ENCODE peak calls at places on chromosomes 13 and 19, in six cellular contexts. R is upper lobe of right lung, V is tibial artery, G is iPS DF 6.9, A is transverse colon, D is ascending aorta. B is an unnamed sample.

GRCh38 chr13:65926750-65927171 is 1303.4 kb downstream of the PCDH9 start:
- DNase-seq in R (peak; percentile 63), V (no peak), G (peak; percentile 41), A (peak; percentile 9), D (peak; percentile 62), B (no peak)

GRCh38 chr19:46076951-46077814 is 36.4 kb upstream of the IGFL4 start:
- DNase-seq in R (no peak), V (no peak), G (peak; percentile 78), A (peak; percentile 57), D (no peak), B (no peak)

GRCh38 chr19:19059837-19060611 is 3.8 kb upstream of the SLC25A42 start:
- DNase-seq in R (peak; percentile 80), V (no peak), G (no peak), A (no peak), D (no peak), B (no peak)

GRCh38 chr13:26019241-26019640 is 32.6 kb downstream of the SHISA2 start:
- DNase-seq in R (no peak), V (no peak), G (no peak), A (no peak), D (no peak), B (no peak)

GRCh38 chr13:54945978-54946377 is 1917.4 kb downstream of the OLFM4 start:
- DNase-seq in R (no peak), V (no peak), G (no peak), A (no peak), D (no peak), B (no peak)

GRCh38 chr19:51456541-51457290 is 1.5 kb downstream of the SIGLEC8 start:
- DNase-seq in R (no peak), V (no peak), G (no peak), A (no peak), D (peak; percentile 44), B (no peak)

GRCh38 chr19:44796701-44797115 is 12.2 kb upstream of the BCAM start:
- DNase-seq in R (no peak), V (no peak), G (no peak), A (no peak), D (no peak), B (no peak)

GRCh38 chr19:50833802-50834167 is 411 bp upstream of the KLK15 start:
- DNase-seq in R (no peak), V (no peak), G (no peak), A (no peak), D (no peak), B (no peak)

GRCh38 chr13:75407998-75408397 is 74.0 kb downstream of the TBC1D4 start:
- DNase-seq in R (no peak), V (no peak), G (no peak), A (no peak), D (no peak), B (no peak)

GRCh38 chr13:46498650-46499049 is 54.3 kb upstream of the LRCH1 start:
- DNase-seq in R (no peak), V (no peak), G (no peak), A (no peak), D (no peak), B (no peak)

GRCh38 chr19:16671652-16672274 is 10.8 kb downstream of the TMEM38A start:
- DNase-seq in R (no peak), V (no peak), G (no peak), A (peak; percentile 43), D (no peak), B (no peak)

GRCh38 chr13:48138270-48138669 is 43.4 kb upstream of the MED4 start:
- DNase-seq in R (no peak), V (no peak), G (no peak), A (no peak), D (no peak), B (no peak)

GRCh38 chr19:45769821-45770191 is 754 bp upstream of the SIX5 start:
- DNase-seq in R (no peak), V (peak; percentile 83), G (no peak), A (peak; percentile 65), D (no peak), B (no peak)

GRCh38 chr19:48614436-48615144 is at the start of gene FAM83E:
- DNase-seq in R (peak; percentile 94), V (peak; percentile 64), G (no peak), A (peak; percentile 96), D (no peak), B (no peak)

GRCh38 chr13:45825124-45825650 is 26.4 kb downstream of the SIAH3 start:
- DNase-seq in R (no peak), V (no peak), G (no peak), A (no peak), D (peak; percentile 11), B (no peak)

GRCh38 chr19:17125052-17125727 is 49.6 kb downstream of the MYO9B start:
- DNase-seq in R (no peak), V (no peak), G (no peak), A (no peak), D (no peak), B (no peak)

GRCh38 chr13:94556646-94557045 is 39.3 kb downstream of the TGDS start:
- DNase-seq in R (no peak), V (no peak), G (no peak), A (no peak), D (no peak), B (no peak)

GRCh38 chr13:64471916-64472315 is 2758.2 kb downstream of the PCDH9 start:
- DNase-seq in R (no peak), V (no peak), G (no peak), A (no peak), D (no peak), B (no peak)

GRCh38 chr13:49386664-49387063 is 57.2 kb downstream of the CAB39L start:
- DNase-seq in R (no peak), V (no peak), G (no peak), A (no peak), D (no peak), B (no peak)

GRCh38 chr13:69324109-69324886 is 783.3 kb upstream of the ATXN8OS start:
- DNase-seq in R (no peak), V (no peak), G (no peak), A (no peak), D (no peak), B (no peak)

GRCh38 chr19:927044-927706 is 1.3 kb downstream of the ARID3A start:
- DNase-seq in R (peak; percentile 93), V (peak; percentile 89), G (no peak), A (peak; percentile 62), D (peak; percentile 81), B (peak; percentile 71)

GRCh38 chr19:4043966-4044365 is 22.7 kb downstream of the ZBTB7A start:
- DNase-seq in R (no peak), V (no peak), G (no peak), A (no peak), D (no peak), B (no peak)

GRCh38 chr19:47613165-47614146 is 4.5 kb downstream of the BICRA start:
- DNase-seq in R (no peak), V (no peak), G (no peak), A (no peak), D (no peak), B (no peak)

GRCh38 chr19:56309511-56310185 is 5.0 kb downstream of the ZSCAN5A start:
- DNase-seq in R (peak; percentile 78), V (no peak), G (peak; percentile 39), A (peak; percentile 51), D (no peak), B (no peak)

GRCh38 chr13:51303063-51303552 is 36.4 kb upstream of the SERPINE3 start:
- DNase-seq in R (no peak), V (no peak), G (peak; percentile 74), A (no peak), D (no peak), B (no peak)

GRCh38 chr19:13974073-13974472 is 21.8 kb downstream of the DCAF15 start:
- DNase-seq in R (no peak), V (no peak), G (peak; percentile 90), A (no peak), D (no peak), B (no peak)

GRCh38 chr19:56595548-56595899 is 422 bp downstream of the ZNF71 start:
- DNase-seq in R (no peak), V (no peak), G (no peak), A (no peak), D (no peak), B (no peak)

GRCh38 chr13:109790071-109790470 is 3.7 kb upstream of the IRS2 start:
- DNase-seq in R (no peak), V (no peak), G (no peak), A (no peak), D (no peak), B (no peak)

GRCh38 chr13:109788372-109789195 is 2.2 kb upstream of the IRS2 start:
- DNase-seq in R (no peak), V (no peak), G (no peak), A (no peak), D (no peak), B (no peak)

GRCh38 chr13:109790951-109791605 is 4.7 kb upstream of the IRS2 start:
- DNase-seq in R (no peak), V (no peak), G (no peak), A (peak; percentile 36), D (no peak), B (peak; percentile 41)

GRCh38 chr13:109787135-109787954 is 962 bp upstream of the IRS2 start:
- DNase-seq in R (peak; percentile 80), V (no peak), G (no peak), A (peak; percentile 36), D (peak; percentile 74), B (no peak)

GRCh38 chr13:109789262-109789661 is 2.9 kb upstream of the IRS2 start:
- DNase-seq in R (no peak), V (no peak), G (no peak), A (no peak), D (no peak), B (no peak)
- H3K27me3 ChIP-seq in R (no peaks in the 10 kb centered on the region), V (no peaks in the 10 kb centered on the region), G (no peaks in the 10 kb centered on the region), A (peaks cover 28% of the 10 kb centered on the region), D (no peaks in the 10 kb centered on the region), B (no peaks in the 10 kb centered on the region)

DNA sequence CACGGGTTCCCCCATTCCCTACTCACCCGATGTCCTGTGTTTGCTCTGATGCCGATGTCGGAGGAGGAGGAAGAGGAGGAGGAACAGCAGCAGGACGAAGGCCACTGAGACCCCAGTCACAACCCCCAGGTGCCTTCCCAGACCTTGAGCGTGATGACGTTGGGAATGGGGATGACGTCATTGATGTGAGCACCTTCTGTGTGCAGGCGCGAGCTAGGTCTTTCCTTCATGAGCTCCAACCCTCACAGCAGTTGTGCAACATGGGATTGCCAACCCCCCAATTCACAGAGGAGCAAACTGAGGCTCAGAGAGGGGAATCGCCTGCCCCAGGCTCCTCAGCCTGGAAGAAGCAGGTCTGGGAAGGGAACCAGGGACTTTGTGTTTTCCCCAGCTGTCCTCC is 4.2 kb downstream of the LILRB5 start:
- DNase-seq in R (no peak), V (no peak), G (no peak), A (no peak), D (no peak), B (no peak)
- H3K27me3 ChIP-seq in R (peaks cover 29% of the 10 kb centered on the region), V (peaks cover 53% of the 10 kb centered on the region), G (no peaks in the 10 kb centered on the region), A (peaks cover 29% of the 10 kb centered on the region), D (no peaks in the 10 kb centered on the region), B (no peaks in the 10 kb centered on the region)

DNA sequence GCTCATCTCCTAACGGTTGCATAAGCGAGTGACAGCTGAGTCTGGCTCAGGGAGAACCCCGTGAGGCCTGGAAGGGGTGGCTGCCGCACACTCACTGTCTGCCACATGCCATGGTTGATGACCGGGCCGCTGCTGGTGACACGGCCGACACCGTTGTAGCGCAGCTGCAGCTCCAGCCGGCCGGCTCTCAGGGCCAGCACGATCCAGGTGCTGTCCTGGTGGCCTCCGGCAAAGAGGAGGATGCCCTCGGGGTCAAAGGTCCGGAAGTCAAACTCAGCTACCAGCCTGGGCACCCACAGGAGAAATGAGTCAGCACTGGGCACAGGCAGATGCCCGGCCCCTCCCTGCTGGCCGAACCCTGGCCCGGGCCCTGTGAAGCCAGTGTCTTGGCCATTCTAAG is 31.7 kb downstream of the GAS6 start:
- DNase-seq in R (no peak), V (no peak), G (no peak), A (no peak), D (no peak), B (no peak)
- H3K27me3 ChIP-seq in R (no peaks in the 10 kb centered on the region), V (no peaks in the 10 kb centered on the region), G (no peaks in the 10 kb centered on the region), A (no peaks in the 10 kb centered on the region), D (no peaks in the 10 kb centered on the region), B (no peaks in the 10 kb centered on the region)

GRCh38 chr13:101520672-101521071 is 68.2 kb downstream of the ITGBL1 start:
- DNase-seq in R (no peak), V (no peak), G (no peak), A (no peak), D (no peak), B (no peak)
- H3K27me3 ChIP-seq in R (no peaks in the 10 kb centered on the region), V (no peaks in the 10 kb centered on the region), G (no peaks in the 10 kb centered on the region), A (no peaks in the 10 kb centered on the region), D (no peaks in the 10 kb centered on the region), B (no peaks in the 10 kb centered on the region)

B was measured in tibial nerve.